ENCODE peak calls at places on chromosomes 7 and 10, in seven cellular contexts. O is SK-N-SH, I is HCT116, W is H1, Y is HepG2, Z is GM12878, H is K562. P is an unnamed sample.

GRCh38 chr10:3671431-3671955 is 113.5 kb downstream of the KLF6 start:
- DNase-seq in O (no peak), I (no peak), W (no peak), Y (no peak), Z (no peak), H (no peak), P (no peak)

GRCh38 chr10:101012525-101013364 is 13.1 kb downstream of the LZTS2 start:
- DNase-seq in O (peak), I (peak), W (peak), Y (peak), Z (peak), H (peak), P (peak)

GRCh38 chr10:78255796-78256638 is 222.4 kb downstream of the RPS24 start:
- DNase-seq in O (no peak), I (peak), W (no peak), Y (peak), Z (no peak), H (peak), P (peak)

GRCh38 chr10:3887885-3888476 is 103.0 kb upstream of the KLF6 start:
- DNase-seq in O (no peak), I (no peak), W (no peak), Y (no peak), Z (peak), H (no peak), P (no peak)

GRCh38 chr7:132618271-132618955 is 42.1 kb upstream of the PLXNA4 start:
- DNase-seq in O (no peak), I (no peak), W (peak), Y (no peak), Z (no peak), H (no peak), P (no peak)

GRCh38 chr7:30743371-30744074 is 8.4 kb upstream of the INMT start:
- DNase-seq in O (peak), I (no peak), W (no peak), Y (no peak), Z (no peak), H (peak), P (peak)

GRCh38 chr10:14588084-14588937 is 186.4 kb downstream of the FAM107B start:
- DNase-seq in O (no peak), I (no peak), W (no peak), Y (peak), Z (no peak), H (no peak), P (no peak)

GRCh38 chr10:122852261-122852660 is 6.6 kb upstream of the CUZD1 start:
- DNase-seq in O (no peak), I (no peak), W (no peak), Y (no peak), Z (no peak), H (no peak), P (no peak)

GRCh38 chr10:130877131-130877530 is 434.4 kb downstream of the TCERG1L start:
- DNase-seq in O (no peak), I (no peak), W (no peak), Y (no peak), Z (no peak), H (no peak), P (no peak)

GRCh38 chr10:124685251-124685650 is 58.9 kb downstream of the FAM53B start:
- DNase-seq in O (no peak), I (no peak), W (no peak), Y (no peak), Z (no peak), H (no peak), P (no peak)

GRCh38 chr7:26201261-26202018 is at the start of gene CBX3:
- DNase-seq in O (peak), I (peak), W (peak), Y (peak), Z (peak), H (peak), P (peak)

GRCh38 chr7:105578496-105578895 is 2.8 kb downstream of the EFCAB10 start:
- DNase-seq in O (no peak), I (no peak), W (no peak), Y (no peak), Z (no peak), H (no peak), P (no peak)

GRCh38 chr10:5946786-5947185 is 30.6 kb downstream of the IL15RA start:
- DNase-seq in O (no peak), I (no peak), W (no peak), Y (no peak), Z (no peak), H (no peak), P (no peak)

GRCh38 chr7:138545123-138545522 is 85.1 kb downstream of the TRIM24 start:
- DNase-seq in O (no peak), I (no peak), W (no peak), Y (no peak), Z (no peak), H (no peak), P (no peak)

GRCh38 chr7:44891372-44891771 is 6.0 kb upstream of the PURB start:
- DNase-seq in O (no peak), I (no peak), W (no peak), Y (no peak), Z (no peak), H (no peak), P (no peak)

GRCh38 chr10:3897156-3897555 is 112.1 kb upstream of the KLF6 start:
- DNase-seq in O (no peak), I (no peak), W (no peak), Y (no peak), Z (no peak), H (no peak), P (no peak)

GRCh38 chr10:134205-134742 is 981 bp upstream of the ZMYND11 start:
- DNase-seq in O (no peak), I (no peak), W (no peak), Y (no peak), Z (no peak), H (no peak), P (no peak)

GRCh38 chr7:1123721-1124120 is 35.8 kb downstream of the GPER1 start:
- DNase-seq in O (peak), I (no peak), W (peak), Y (peak), Z (no peak), H (no peak), P (no peak)

GRCh38 chr7:9488555-9488954 is 1055.1 kb downstream of the NXPH1 start:
- DNase-seq in O (no peak), I (no peak), W (no peak), Y (no peak), Z (no peak), H (no peak), P (no peak)

GRCh38 chr10:112442063-112442462 is 4.7 kb downstream of the ZDHHC6 start:
- DNase-seq in O (no peak), I (no peak), W (no peak), Y (no peak), Z (no peak), H (no peak), P (no peak)

GRCh38 chr7:50393547-50394252 is 56.5 kb downstream of the FIGNL1 start:
- DNase-seq in O (no peak), I (no peak), W (no peak), Y (no peak), Z (no peak), H (peak), P (no peak)

GRCh38 chr7:74364061-74364460 is 74.9 kb downstream of the CLIP2 start:
- DNase-seq in O (peak), I (no peak), W (no peak), Y (peak), Z (no peak), H (peak), P (peak)

GRCh38 chr10:3143366-3143765 is 29.2 kb downstream of the PITRM1 start:
- DNase-seq in O (no peak), I (no peak), W (no peak), Y (no peak), Z (no peak), H (no peak), P (no peak)

GRCh38 chr7:142795339-142795863 is 24.6 kb downstream of the PRSS2 start:
- DNase-seq in O (no peak), I (no peak), W (peak), Y (no peak), Z (no peak), H (no peak), P (no peak)

GRCh38 chr7:4774804-4775280 is 581 bp upstream of the AP5Z1 start:
- DNase-seq in O (peak), I (peak), W (no peak), Y (peak), Z (no peak), H (peak), P (peak)

GRCh38 chr7:2645274-2645868 is 13.6 kb downstream of the TTYH3 start:
- DNase-seq in O (peak), I (no peak), W (no peak), Y (no peak), Z (no peak), H (no peak), P (no peak)

GRCh38 chr10:102408728-102409603 is 9.6 kb downstream of the PSD start:
- DNase-seq in O (peak), I (no peak), W (peak), Y (no peak), Z (no peak), H (peak), P (no peak)
- TF ChIP-seq JUND in O (no peak), I (no peak), W (no peak), Y (no peak), Z (no peak), H (no peak), P (no peak)

DNA sequence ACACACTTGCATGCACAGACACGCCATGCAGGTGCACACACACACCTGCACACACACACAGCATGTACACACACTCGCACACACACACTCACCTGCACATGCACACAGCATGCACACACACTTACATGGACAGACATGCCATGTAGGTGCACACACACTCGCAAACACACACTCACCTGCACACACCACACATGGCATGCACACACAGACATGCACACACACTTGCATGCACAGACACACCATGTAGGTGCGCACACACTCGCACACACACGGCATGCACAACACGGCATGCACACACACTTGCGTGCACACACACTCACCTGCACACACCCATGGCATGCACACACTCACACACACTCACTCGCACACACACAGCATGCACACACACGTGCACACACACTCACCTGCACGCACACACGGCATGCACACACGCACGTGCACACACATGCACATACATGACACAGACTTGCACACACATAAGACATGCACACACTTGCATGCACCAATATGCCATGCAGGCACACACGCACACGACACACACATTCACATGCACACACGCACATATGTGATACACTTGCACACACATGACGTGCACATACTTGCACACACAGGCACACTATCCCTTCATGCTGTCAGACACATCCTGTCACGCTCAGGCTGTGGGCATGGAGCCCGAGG is 56.8 kb downstream of the INSIG1 start:
- DNase-seq in O (no peak), I (no peak), W (no peak), Y (no peak), Z (no peak), H (no peak), P (no peak)
- TF ChIP-seq JUND in O (no peak), I (no peak), W (no peak), Y (no peak), Z (no peak), H (no peak), P (no peak)

DNA sequence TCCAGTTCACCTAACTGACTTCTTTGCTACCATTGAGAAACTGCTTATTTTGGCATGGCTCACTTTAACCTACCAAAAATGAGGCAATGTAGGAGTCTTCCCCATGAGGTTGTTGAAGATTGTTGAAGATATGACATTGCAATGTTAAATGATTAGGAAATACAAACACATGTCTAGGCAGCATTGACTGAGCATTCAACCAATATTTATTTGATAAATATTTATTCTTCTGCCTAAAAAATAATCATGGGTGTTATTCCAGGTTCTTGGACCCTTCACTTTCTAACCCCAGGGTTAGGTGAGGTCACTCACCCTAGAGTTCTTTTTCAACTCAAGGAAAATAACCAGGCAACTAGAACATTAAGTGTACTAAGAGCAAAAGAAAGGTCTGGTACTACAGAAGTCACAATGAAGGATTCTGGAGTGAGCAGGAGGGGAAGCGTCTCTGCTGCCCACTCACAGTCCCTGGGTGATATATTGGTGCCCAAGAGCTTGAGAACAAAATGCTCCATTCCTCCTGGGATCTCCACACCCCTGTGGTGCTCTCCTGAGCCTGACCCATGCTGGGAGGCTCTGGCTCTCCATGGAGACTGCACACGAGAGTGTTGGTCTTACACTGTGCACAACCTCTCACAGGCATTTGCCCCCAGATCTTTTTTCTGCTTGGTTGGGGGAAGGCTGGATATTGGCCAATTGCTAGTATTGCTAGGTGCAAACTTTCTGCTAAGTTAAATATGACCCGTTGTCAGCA is 123.4 kb downstream of the SPAG6 start:
- DNase-seq in O (no peak), I (no peak), W (no peak), Y (no peak), Z (no peak), H (no peak), P (no peak)
- TF ChIP-seq JUND in O (no peak), I (no peak), W (no peak), Y (no peak), Z (no peak), H (no peak), P (no peak)

GRCh38 chr10:17645591-17646345 is 1.8 kb downstream of the STAM start:
- DNase-seq in O (no peak), I (no peak), W (no peak), Y (peak), Z (no peak), H (no peak), P (no peak)

GRCh38 chr10:17644485-17644964 is 574 bp downstream of the STAM start:
- DNase-seq in O (peak), I (no peak), W (no peak), Y (no peak), Z (no peak), H (peak), P (peak)

GRCh38 chr10:17640331-17640816 is 3.6 kb upstream of the STAM start:
- DNase-seq in O (no peak), I (no peak), W (no peak), Y (no peak), Z (no peak), H (no peak), P (no peak)

GRCh38 chr10:17643755-17644484 is at the start of gene STAM:
- DNase-seq in O (peak), I (peak), W (peak), Y (peak), Z (peak), H (peak), P (peak)

DNA sequence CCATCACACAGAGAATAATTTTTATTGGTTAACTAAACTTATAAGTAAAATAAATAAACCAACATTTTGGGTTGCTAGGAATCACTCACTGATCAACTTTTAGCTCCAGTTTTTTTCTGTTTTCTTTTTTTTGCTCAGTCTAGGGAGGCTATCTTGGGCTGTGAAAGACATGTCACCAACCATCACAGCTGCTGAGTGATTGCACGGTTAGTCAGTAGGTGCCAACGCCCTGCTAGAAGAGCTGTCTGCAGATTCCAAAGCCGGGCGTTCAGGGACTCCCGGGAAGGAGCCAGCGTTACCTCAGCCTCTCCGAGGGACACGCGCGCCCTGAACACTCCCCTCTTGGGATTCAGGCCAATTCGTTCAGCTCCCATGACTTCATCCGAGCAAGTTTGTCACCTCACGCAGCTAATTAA is 604 bp upstream of the STAM start:
- DNase-seq in O (peak), I (no peak), W (no peak), Y (peak), Z (no peak), H (peak), P (peak)
- TF ChIP-seq JUND in O (no peak), I (no peak), W (no peak), Y (no peak), Z (no peak), H (no peak), P (no peak)

DNA sequence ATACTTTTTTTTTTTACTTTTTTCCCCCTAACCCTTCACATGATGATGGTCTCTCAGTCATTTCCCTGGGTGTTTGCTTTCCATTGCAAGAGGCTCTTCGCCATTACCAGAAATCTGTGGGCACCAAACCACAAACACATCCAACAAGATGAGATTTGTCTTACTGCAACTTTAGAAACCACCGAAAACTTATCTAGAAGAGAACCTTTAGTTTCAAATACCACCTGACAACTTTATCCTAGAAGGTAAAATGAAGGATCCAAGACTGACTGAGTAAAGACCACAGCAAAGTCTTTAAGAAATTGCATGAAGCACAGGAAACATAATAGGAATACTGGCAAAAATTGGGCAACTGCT is 363.3 kb upstream of the MBL2 start:
- DNase-seq in O (no peak), I (no peak), W (no peak), Y (no peak), Z (no peak), H (no peak), P (no peak)
- TF ChIP-seq JUND in O (no peak), I (no peak), W (no peak), Y (no peak), Z (no peak), H (no peak), P (no peak)

GRCh38 chr7:98569606-98570337 is 47.3 kb upstream of the NPTX2 start:
- DNase-seq in O (no peak), I (no peak), W (no peak), Y (no peak), Z (no peak), H (no peak), P (no peak)

GRCh38 chr7:98568891-98569290 is 48.2 kb upstream of the NPTX2 start:
- DNase-seq in O (peak), I (no peak), W (no peak), Y (no peak), Z (no peak), H (no peak), P (no peak)

GRCh38 chr7:98565114-98565513 is 52.0 kb upstream of the NPTX2 start:
- DNase-seq in O (no peak), I (no peak), W (no peak), Y (no peak), Z (no peak), H (no peak), P (no peak)

GRCh38 chr7:98571006-98571405 is 46.1 kb upstream of the NPTX2 start:
- DNase-seq in O (no peak), I (no peak), W (no peak), Y (no peak), Z (no peak), H (no peak), P (no peak)

GRCh38 chr7:98567979-98568378 is 49.1 kb upstream of the NPTX2 start:
- DNase-seq in O (peak), I (no peak), W (no peak), Y (no peak), Z (no peak), H (no peak), P (no peak)
- TF ChIP-seq JUND in O (no peak), I (no peak), W (no peak), Y (no peak), Z (no peak), H (no peak), P (no peak)

P was measured in T47D.